ENCODE peak calls at places on chromosomes 16 and 17, in four cellular contexts. One of them, this sample, is unnamed.

GRCh38 chr17:17472333-17472920 is 4.4 kb upstream of the MED9 start:
- DNase-seq in omental fat pad: no peak
- DNase-seq in GM10248: no peak
- DNase-seq in HS-5: no peak
- DNase-seq in this sample: no peak

GRCh38 chr17:66964083-66964771 is at the start of gene CACNG4:
- DNase-seq in HS-5: no peak
- DNase-seq in GM10248: no peak
- DNase-seq in omental fat pad: no peak
- DNase-seq in this sample: no peak

GRCh38 chr17:66954632-66955031 is 9.9 kb upstream of the CACNG4 start:
- DNase-seq in HS-5: no peak
- DNase-seq in GM10248: no peak
- DNase-seq in omental fat pad: no peak
- DNase-seq in this sample: no peak

GRCh38 chr16:79600636-79601091 is at the start of gene MAF:
- DNase-seq in HS-5: no peak
- DNase-seq in omental fat pad: peak; percentile 90
- DNase-seq in GM10248: peak; percentile 22
- DNase-seq in this sample: peak; percentile 88

GRCh38 chr16:3856367-3857141 is 24.0 kb downstream of the CREBBP start:
- DNase-seq in omental fat pad: no peak
- DNase-seq in GM10248: no peak
- DNase-seq in HS-5: no peak
- DNase-seq in this sample: no peak

GRCh38 chr17:43943769-43944418 is 1.6 kb upstream of the PPY start:
- DNase-seq in GM10248: peak; percentile 81
- DNase-seq in HS-5: peak; percentile 40
- DNase-seq in omental fat pad: peak; percentile 63
- DNase-seq in this sample: no peak

GRCh38 chr17:17812211-17813054 is 24.4 kb downstream of the SREBF1 start:
- DNase-seq in GM10248: peak; percentile 88
- DNase-seq in HS-5: no peak
- DNase-seq in omental fat pad: peak; percentile 86
- DNase-seq in this sample: no peak

GRCh38 chr17:17304521-17304985 is 1.4 kb downstream of the NT5M start:
- DNase-seq in omental fat pad: no peak
- DNase-seq in HS-5: no peak
- DNase-seq in GM10248: no peak
- DNase-seq in this sample: no peak

GRCh38 chr17:2266045-2266864 is 37.3 kb downstream of the SMG6 start:
- DNase-seq in HS-5: no peak
- DNase-seq in omental fat pad: no peak
- DNase-seq in GM10248: peak; percentile 55
- DNase-seq in this sample: no peak

GRCh38 chr16:57574086-57574485 is 31.6 kb downstream of the ADGRG5 start:
- DNase-seq in omental fat pad: no peak
- DNase-seq in HS-5: no peak
- DNase-seq in GM10248: no peak
- DNase-seq in this sample: no peak

GRCh38 chr16:28087675-28088285 is 24.3 kb upstream of the GSG1L start:
- DNase-seq in omental fat pad: no peak
- DNase-seq in HS-5: no peak
- DNase-seq in GM10248: no peak
- DNase-seq in this sample: no peak

GRCh38 chr16:68782198-68783174 is 45.4 kb downstream of the CDH1 start:
- DNase-seq in GM10248: peak; percentile 46
- DNase-seq in HS-5: no peak
- DNase-seq in omental fat pad: no peak
- DNase-seq in this sample: no peak

GRCh38 chr16:78669994-78670393 is 570.5 kb downstream of the WWOX start:
- DNase-seq in GM10248: no peak
- DNase-seq in HS-5: no peak
- DNase-seq in omental fat pad: no peak
- DNase-seq in this sample: no peak

GRCh38 chr16:24013733-24014645 is 178.2 kb downstream of the PRKCB start:
- DNase-seq in HS-5: no peak
- DNase-seq in omental fat pad: no peak
- DNase-seq in GM10248: peak; percentile 87
- DNase-seq in this sample: no peak